ENCODE peak calls at places on chromosomes 6 and 20, in five cellular contexts. A is spleen, Q is IMR-90, O is prostate gland, H is upper lobe of left lung. T is an unnamed sample. For H3K27me3, the result is how much of the 10 kb centered on the place peaks cover.

GRCh38 chr20:49384437-49385434 is 97.7 kb downstream of the KCNB1 start:
- DNase-seq in A (peak), O (no peak), H (peak), Q (peak), T (peak)

GRCh38 chr6:34154668-34155447 is 9.0 kb upstream of the GRM4 start:
- DNase-seq in O (no peak), Q (peak), A (peak), H (peak), T (peak)

GRCh38 chr6:127182501-127182900 is 64.0 kb downstream of the RSPO3 start:
- DNase-seq in A (no peak), Q (no peak), H (no peak), O (no peak), T (no peak)

GRCh38 chr6:150635906-150636514 is 36.3 kb downstream of the PLEKHG1 start:
- DNase-seq in A (no peak), O (no peak), Q (no peak), H (no peak), T (no peak)

GRCh38 chr20:48904566-48905321 is 16.8 kb upstream of the ARFGEF2 start:
- DNase-seq in H (peak), A (no peak), Q (peak), O (peak), T (peak)

GRCh38 chr6:15876406-15876805 is 213.6 kb upstream of the DTNBP1 start:
- DNase-seq in A (no peak), O (no peak), H (no peak), Q (no peak), T (no peak)

GRCh38 chr6:164507197-164507957 is 802.0 kb downstream of the C6orf118 start:
- DNase-seq in O (no peak), A (no peak), H (no peak), Q (no peak), T (no peak)

GRCh38 chr6:169263836-169264608 is 10.4 kb upstream of the THBS2 start:
- DNase-seq in O (peak), Q (peak), A (peak), H (no peak), T (no peak)

GRCh38 chr6:132814716-132815570 is 574 bp downstream of the RPS12 start:
- DNase-seq in A (no peak), Q (no peak), H (no peak), O (no peak), T (no peak)

GRCh38 chr6:21277601-21278043 is 315.9 kb upstream of the SOX4 start:
- DNase-seq in Q (no peak), A (no peak), H (no peak), O (no peak), T (no peak)

GRCh38 chr20:38833857-38834164 is 28.3 kb downstream of the PPP1R16B start:
- DNase-seq in O (no peak), A (no peak), Q (no peak), H (no peak), T (no peak)

GRCh38 chr6:66558189-66558588 is 851.2 kb upstream of the EYS start:
- DNase-seq in Q (no peak), H (no peak), O (no peak), A (no peak), T (no peak)

GRCh38 chr6:32886674-32887383 is 32.8 kb downstream of the PSMB9 start:
- DNase-seq in Q (peak), H (no peak), A (no peak), O (no peak), T (no peak)

GRCh38 chr6:3227363-3228045 is at the start of gene TUBB2B:
- DNase-seq in H (no peak), O (no peak), Q (peak), A (no peak), T (no peak)

GRCh38 chr6:49269190-49269589 is 193.9 kb downstream of the MMUT start:
- DNase-seq in Q (peak), H (no peak), O (no peak), A (no peak), T (no peak)

GRCh38 chr6:98116513-98116912 is 717.9 kb upstream of the POU3F2 start:
- DNase-seq in Q (no peak), H (no peak), A (no peak), O (no peak), T (no peak)

GRCh38 chr20:37344506-37345338 is 1.2 kb upstream of the SRC start:
- DNase-seq in H (peak), A (peak), Q (no peak), O (peak), T (no peak)

GRCh38 chr6:128432394-128432793 is 88.0 kb downstream of the PTPRK start:
- DNase-seq in H (no peak), A (no peak), Q (peak), O (no peak), T (no peak)

GRCh38 chr6:35302604-35303218 is 5.1 kb downstream of the DEF6 start:
- DNase-seq in Q (peak), O (no peak), H (peak), A (peak), T (no peak)

GRCh38 chr6:34982424-34982852 is 93.4 kb downstream of the ANKS1A start:
- DNase-seq in Q (peak), A (no peak), H (no peak), O (no peak), T (no peak)

GRCh38 chr6:109714156-109714555 is 23.1 kb downstream of the FIG4 start:
- DNase-seq in H (no peak), O (no peak), A (no peak), Q (no peak), T (no peak)

GRCh38 chr6:112936476-112936875 is 589.3 kb downstream of the RFPL4B start:
- DNase-seq in O (no peak), H (no peak), Q (peak), A (no peak), T (no peak)

GRCh38 chr6:31690231-31691077 is 9.6 kb upstream of the LY6G5C start:
- DNase-seq in O (no peak), Q (no peak), A (no peak), H (no peak), T (no peak)

GRCh38 chr20:1979116-1979778 is 14.6 kb downstream of the PDYN start:
- DNase-seq in O (no peak), H (no peak), Q (no peak), A (no peak), T (no peak)

GRCh38 chr6:81997091-81997926 is 244.8 kb upstream of the TENT5A start:
- DNase-seq in H (no peak), A (no peak), Q (peak), O (no peak), T (no peak)

GRCh38 chr6:49517919-49518318 is 18.2 kb downstream of the GLYATL3 start:
- DNase-seq in A (no peak), Q (no peak), O (no peak), H (no peak), T (no peak)

GRCh38 chr6:158313989-158314388 is 1.7 kb downstream of the TULP4 start:
- DNase-seq in O (no peak), Q (no peak), H (peak), A (peak), T (no peak)

GRCh38 chr20:59153355-59153681 is 10.3 kb upstream of the ZNF831 start:
- DNase-seq in Q (no peak), H (peak), O (peak), A (no peak), T (no peak)

GRCh38 chr20:39103732-39104131 is 141.6 kb downstream of the DHX35 start:
- DNase-seq in A (no peak), O (no peak), Q (no peak), H (no peak), T (no peak)

GRCh38 chr6:136408205-136408604 is 118.6 kb upstream of the BCLAF1 start:
- DNase-seq in Q (peak), A (no peak), H (no peak), O (no peak), T (no peak)

GRCh38 chr6:88749849-88750248 is 213.6 kb downstream of the RNGTT start:
- DNase-seq in A (no peak), O (no peak), Q (peak), H (no peak), T (no peak)

GRCh38 chr6:125508793-125509192 is 207.0 kb upstream of the HDDC2 start:
- DNase-seq in H (no peak), Q (no peak), A (no peak), O (no peak), T (no peak)

GRCh38 chr20:38226553-38226952 is 34.0 kb downstream of the KIAA1755 start:
- DNase-seq in O (no peak), A (peak), Q (no peak), H (no peak), T (no peak)

GRCh38 chr6:40713002-40713719 is 126.0 kb upstream of the LRFN2 start:
- DNase-seq in A (no peak), O (no peak), H (no peak), Q (no peak), T (no peak)

GRCh38 chr6:108002365-108003221 is 44.6 kb upstream of the SEC63 start:
- DNase-seq in O (peak), A (no peak), Q (peak), H (peak), T (no peak)

GRCh38 chr6:1635305-1636010 is 25.7 kb downstream of the FOXC1 start:
- DNase-seq in H (no peak), A (no peak), O (no peak), Q (no peak), T (no peak)

GRCh38 chr6:137949686-137950390 is 82.8 kb downstream of the TNFAIP3 start:
- DNase-seq in A (no peak), Q (no peak), O (no peak), H (no peak), T (no peak)

GRCh38 chr20:59207742-59208357 is 44.2 kb downstream of the ZNF831 start:
- DNase-seq in A (peak), Q (no peak), H (peak), O (no peak), T (no peak)

GRCh38 chr20:45037050-45037449 is 63.9 kb downstream of the KCNS1 start:
- DNase-seq in H (no peak), O (no peak), A (no peak), Q (peak), T (peak)

GRCh38 chr6:3195695-3196497 is 31.6 kb downstream of the TUBB2B start:
- DNase-seq in O (no peak), H (no peak), Q (no peak), A (no peak), T (no peak)

GRCh38 chr6:30102701-30103629 is 9.9 kb downstream of the TRIM31 start:
- DNase-seq in O (peak), H (peak), A (peak), Q (peak), T (peak)

GRCh38 chr6:30111266-30111856 is 1.5 kb downstream of the TRIM31 start:
- DNase-seq in H (no peak), A (no peak), O (no peak), Q (no peak), T (no peak)

GRCh38 chr6:30103630-30104179 is 9.2 kb downstream of the TRIM31 start:
- DNase-seq in A (no peak), Q (no peak), O (no peak), H (no peak), T (no peak)

GRCh38 chr6:30112402-30113376 is at the start of gene TRIM31:
- DNase-seq in Q (no peak), A (no peak), H (no peak), O (no peak), T (no peak)

DNA sequence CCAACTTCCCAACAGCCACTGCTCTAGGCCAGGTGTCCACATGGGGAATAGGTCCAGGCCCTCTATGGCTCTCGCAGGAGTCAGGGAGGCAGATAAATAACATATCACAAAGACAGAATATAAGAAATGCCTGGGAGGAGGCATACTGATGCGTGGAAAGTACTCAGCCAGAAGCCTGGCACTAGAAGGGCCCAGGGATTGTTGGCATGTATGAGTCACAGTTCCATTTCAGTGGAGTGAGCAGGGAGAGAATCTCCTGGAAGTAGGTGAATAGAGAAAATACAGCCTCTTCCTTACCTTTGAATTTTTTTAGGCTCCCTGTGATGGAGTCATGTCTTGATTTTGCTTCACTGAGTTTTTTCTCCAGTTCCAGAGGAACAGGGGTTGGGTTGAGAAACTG is 5.1 kb downstream of the TRIM31 start:
- DNase-seq in O (no peak), A (no peak), Q (no peak), H (no peak), T (no peak)
- H3K27me3 ChIP-seq in O (under half), A (half or more), Q (half or more), H (under half), T (under half)

GRCh38 chr6:27321901-27322300 is 9.8 kb upstream of the POM121L2 start:
- DNase-seq in H (no peak), O (no peak), Q (no peak), A (no peak), T (no peak)

GRCh38 chr6:27321370-27321769 is 9.3 kb upstream of the POM121L2 start:
- DNase-seq in A (no peak), Q (no peak), O (no peak), H (no peak), T (no peak)

GRCh38 chr6:27332692-27333641 is 20.9 kb upstream of the POM121L2 start:
- DNase-seq in H (no peak), A (no peak), O (no peak), Q (peak), T (peak)

GRCh38 chr6:27327023-27327742 is 15.1 kb upstream of the POM121L2 start:
- DNase-seq in A (no peak), H (no peak), O (no peak), Q (no peak), T (no peak)
- TF ChIP-seq POLR2A in A (no peak), H (no peak), O (no peak), Q (no peak), T (no peak)

GRCh38 chr20:24782801-24783630 is 166.1 kb upstream of the CST7 start:
- DNase-seq in O (no peak), H (no peak), Q (no peak), A (peak), T (no peak)
- H3K27me3 ChIP-seq in O (under half), H (under half), Q (under half), A (under half), T (under half)

DNA sequence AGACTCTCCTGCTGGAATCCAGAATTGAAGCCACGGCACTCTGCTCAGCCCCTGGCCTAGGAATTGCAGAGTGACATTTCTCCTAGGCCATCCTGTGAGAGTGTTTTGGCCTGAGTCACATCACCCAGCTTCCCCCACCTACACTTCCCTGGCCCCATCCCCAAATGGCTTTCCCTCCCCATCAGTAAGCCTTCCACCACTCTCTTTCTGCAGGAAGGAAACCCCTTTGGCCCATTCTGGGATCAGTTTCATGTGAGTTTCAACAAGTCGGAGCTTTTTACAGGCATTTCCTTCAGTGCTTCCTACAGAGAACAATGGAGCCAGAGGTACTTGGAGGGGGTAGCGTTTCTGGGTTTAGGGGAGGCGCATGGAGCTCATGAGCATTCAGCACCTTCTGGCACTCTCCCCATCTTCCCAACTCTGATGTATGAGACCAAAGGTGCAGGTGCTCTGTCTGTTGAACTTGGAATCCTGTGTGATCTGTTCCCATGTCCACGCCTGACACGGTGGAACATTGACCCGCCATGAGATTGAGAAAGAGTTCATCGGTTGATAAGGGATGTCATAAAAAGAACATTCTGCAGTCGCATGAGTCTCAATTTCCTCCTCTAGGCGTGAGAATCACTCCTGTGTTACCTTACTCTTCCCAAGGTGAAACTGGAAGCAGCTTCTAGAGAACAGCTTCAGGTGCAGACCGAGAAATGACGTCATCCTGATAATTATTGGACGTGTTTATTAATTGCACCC is 8.9 kb downstream of the POFUT1 start:
- DNase-seq in Q (no peak), A (no peak), O (no peak), H (no peak), T (no peak)
- TF ChIP-seq POLR2A in Q (no peak), A (no peak), O (no peak), H (no peak), T (no peak)

DNA sequence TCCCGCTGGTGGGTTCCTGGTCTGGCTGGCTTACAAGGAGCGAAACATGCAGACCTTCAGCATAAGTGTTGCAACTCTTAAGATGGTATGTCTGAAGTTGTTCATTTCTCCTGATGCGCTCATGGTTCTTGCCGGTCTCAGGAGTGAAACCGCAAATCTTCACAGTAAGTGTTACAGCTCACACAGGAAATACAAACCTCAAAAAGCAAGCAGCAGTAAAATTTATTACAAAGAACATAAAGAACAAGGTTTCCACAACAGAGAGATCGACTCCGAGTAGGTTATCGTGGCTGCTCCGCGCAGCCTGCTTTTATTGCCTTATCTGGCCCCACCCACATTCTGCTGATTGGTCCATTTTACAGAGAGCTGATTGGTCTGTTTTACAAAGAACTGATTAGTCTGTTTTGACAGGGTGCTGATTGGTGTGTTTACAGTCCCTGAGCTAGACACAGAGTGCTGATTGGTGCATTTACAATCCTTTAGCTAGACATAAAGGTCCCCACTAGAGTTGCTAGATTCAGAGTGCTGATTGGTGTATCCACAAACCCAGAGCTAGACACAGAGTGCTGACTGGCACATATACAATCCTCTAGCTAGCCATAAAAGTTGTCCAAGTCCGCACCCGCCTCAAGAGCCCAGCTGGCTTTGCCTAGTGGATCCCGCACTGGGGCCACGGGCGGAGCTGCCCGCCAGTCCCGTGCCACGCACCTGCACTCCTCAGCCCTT is 39.2 kb downstream of the TRIM27 start:
- DNase-seq in H (no peak), O (no peak), Q (no peak), A (no peak), T (no peak)
- H3K27me3 ChIP-seq in H (under half), O (under half), Q (under half), A (under half), T (under half)

GRCh38 chr6:18601515-18602035 is 214.4 kb downstream of the RNF144B start:
- DNase-seq in H (no peak), Q (no peak), O (no peak), A (no peak), T (no peak)
- TF ChIP-seq POLR2A in H (no peak), Q (no peak), O (no peak), A (no peak), T (no peak)